ENCODE peak calls at places on chromosome 1, in eight cellular contexts. X is AG10803, O is sigmoid colon, D is tibial nerve, J is thoracic aorta, P is heart right ventricle, L is WTC11, Z is astrocyte of the cerebellum. M is an unnamed sample.

GRCh38 chr1:16208270-16208987 is 4.0 kb downstream of the ARHGEF19 start:
- DNase-seq in X (no peak), O (no peak), D (no peak), J (no peak), P (no peak), L (no peak), Z (no peak), M (no peak)

GRCh38 chr1:241419986-241420385 is 63.0 kb upstream of the RGS7 start:
- DNase-seq in X (peak), O (no peak), D (no peak), J (no peak), P (no peak), L (no peak), Z (no peak), M (no peak)

GRCh38 chr1:236677641-236678235 is 8.6 kb upstream of the ACTN2 start:
- DNase-seq in X (no peak), O (no peak), D (no peak), J (no peak), P (no peak), L (no peak), Z (no peak), M (no peak)

GRCh38 chr1:220902916-220903315 is 23.7 kb downstream of the HLX start:
- DNase-seq in X (peak), O (no peak), D (no peak), J (no peak), P (no peak), L (no peak), Z (no peak), M (no peak)

GRCh38 chr1:173714441-173714758 is 381 bp upstream of the KLHL20 start:
- DNase-seq in X (no peak), O (no peak), D (no peak), J (no peak), P (no peak), L (no peak), Z (no peak), M (no peak)

GRCh38 chr1:82920418-82921248 is 1078.3 kb downstream of the TTLL7 start:
- DNase-seq in X (no peak), O (no peak), D (no peak), J (no peak), P (no peak), L (no peak), Z (no peak), M (no peak)

GRCh38 chr1:67134692-67135091 is at the start of gene C1orf141:
- DNase-seq in X (peak), O (no peak), D (no peak), J (no peak), P (peak), L (peak), Z (no peak), M (peak)

GRCh38 chr1:7558041-7558461 is 213.0 kb upstream of the VAMP3 start:
- DNase-seq in X (no peak), O (no peak), D (no peak), J (no peak), P (no peak), L (no peak), Z (no peak), M (no peak)

GRCh38 chr1:228980232-228980969 is 245.1 kb downstream of the RHOU start:
- DNase-seq in X (no peak), O (no peak), D (no peak), J (no peak), P (no peak), L (no peak), Z (no peak), M (no peak)

GRCh38 chr1:178434360-178434759 is 62.4 kb downstream of the CLEC20A start:
- DNase-seq in X (no peak), O (no peak), D (no peak), J (no peak), P (no peak), L (no peak), Z (no peak), M (no peak)

GRCh38 chr1:243477676-243478075 is 221.8 kb downstream of the SDCCAG8 start:
- DNase-seq in X (peak), O (no peak), D (no peak), J (no peak), P (no peak), L (no peak), Z (no peak), M (no peak)

GRCh38 chr1:94622757-94623156 is 81.2 kb upstream of the F3 start:
- DNase-seq in X (peak), O (no peak), D (no peak), J (no peak), P (no peak), L (peak), Z (no peak), M (no peak)

GRCh38 chr1:207049974-207050391 is 1.0 kb downstream of the YOD1 start:
- DNase-seq in X (peak), O (no peak), D (no peak), J (no peak), P (no peak), L (peak), Z (peak), M (peak)

GRCh38 chr1:16021681-16022080 is at the start of gene CLCNKA:
- DNase-seq in X (no peak), O (no peak), D (no peak), J (no peak), P (no peak), L (no peak), Z (no peak), M (no peak)

GRCh38 chr1:9165396-9165795 is 36.5 kb upstream of the GPR157 start:
- DNase-seq in X (no peak), O (no peak), D (no peak), J (no peak), P (no peak), L (no peak), Z (no peak), M (no peak)

GRCh38 chr1:106817626-106818025 is 238.8 kb upstream of the PRMT6 start:
- DNase-seq in X (no peak), O (no peak), D (no peak), J (no peak), P (no peak), L (no peak), Z (no peak), M (no peak)

GRCh38 chr1:227318852-227319607 is 738 bp upstream of the CDC42BPA start:
- DNase-seq in X (peak), O (peak), D (no peak), J (no peak), P (peak), L (peak), Z (no peak), M (no peak)

GRCh38 chr1:217660353-217661062 is 29.4 kb downstream of the SPATA17 start:
- DNase-seq in X (peak), O (no peak), D (no peak), J (no peak), P (no peak), L (no peak), Z (peak), M (peak)

GRCh38 chr1:32701421-32701911 is 1.1 kb downstream of the SYNC start:
- DNase-seq in X (peak), O (no peak), D (no peak), J (no peak), P (no peak), L (no peak), Z (no peak), M (no peak)

GRCh38 chr1:18578271-18578670 is 52.4 kb upstream of the PAX7 start:
- DNase-seq in X (no peak), O (no peak), D (no peak), J (no peak), P (no peak), L (no peak), Z (no peak), M (no peak)

GRCh38 chr1:179709841-179710329 is 33.2 kb upstream of the FAM163A start:
- DNase-seq in X (peak), O (no peak), D (no peak), J (no peak), P (peak), L (no peak), Z (no peak), M (peak)

GRCh38 chr1:41417746-41418145 is 56.5 kb downstream of the FOXO6 start:
- DNase-seq in X (no peak), O (no peak), D (no peak), J (no peak), P (no peak), L (no peak), Z (no peak), M (no peak)

GRCh38 chr1:203499643-203500278 is 5.8 kb downstream of the OPTC start:
- DNase-seq in X (no peak), O (no peak), D (no peak), J (no peak), P (no peak), L (no peak), Z (no peak), M (no peak)

GRCh38 chr1:114250683-114251572 is 97.3 kb upstream of the SYT6 start:
- DNase-seq in X (no peak), O (no peak), D (no peak), J (no peak), P (no peak), L (no peak), Z (no peak), M (no peak)

GRCh38 chr1:230827081-230827681 is 41.1 kb downstream of the C1orf198 start:
- DNase-seq in X (peak), O (no peak), D (peak), J (no peak), P (peak), L (no peak), Z (no peak), M (no peak)

GRCh38 chr1:24276791-24277190 is 42.4 kb upstream of the GRHL3 start:
- DNase-seq in X (no peak), O (peak), D (no peak), J (no peak), P (no peak), L (no peak), Z (no peak), M (no peak)

GRCh38 chr1:14522331-14523241 is 75.9 kb upstream of the KAZN start:
- DNase-seq in X (peak), O (peak), D (no peak), J (no peak), P (peak), L (peak), Z (peak), M (peak)

GRCh38 chr1:205687242-205687641 is 6.9 kb upstream of the SLC45A3 start:
- DNase-seq in X (no peak), O (no peak), D (no peak), J (no peak), P (no peak), L (no peak), Z (no peak), M (no peak)

GRCh38 chr1:153597206-153597605 is 15.7 kb downstream of the S100A16 start:
- DNase-seq in X (no peak), O (no peak), D (no peak), J (no peak), P (no peak), L (no peak), Z (no peak), M (no peak)

GRCh38 chr1:219066631-219067349 is 106.9 kb upstream of the LYPLAL1 start:
- DNase-seq in X (peak), O (no peak), D (no peak), J (no peak), P (no peak), L (no peak), Z (peak), M (no peak)

GRCh38 chr1:57770236-57770635 is 346.4 kb upstream of the DAB1 start:
- DNase-seq in X (no peak), O (no peak), D (no peak), J (no peak), P (no peak), L (no peak), Z (no peak), M (no peak)

GRCh38 chr1:15158506-15159165 is 5.1 kb downstream of the TMEM51 start:
- DNase-seq in X (peak), O (no peak), D (no peak), J (no peak), P (no peak), L (no peak), Z (no peak), M (no peak)

DNA sequence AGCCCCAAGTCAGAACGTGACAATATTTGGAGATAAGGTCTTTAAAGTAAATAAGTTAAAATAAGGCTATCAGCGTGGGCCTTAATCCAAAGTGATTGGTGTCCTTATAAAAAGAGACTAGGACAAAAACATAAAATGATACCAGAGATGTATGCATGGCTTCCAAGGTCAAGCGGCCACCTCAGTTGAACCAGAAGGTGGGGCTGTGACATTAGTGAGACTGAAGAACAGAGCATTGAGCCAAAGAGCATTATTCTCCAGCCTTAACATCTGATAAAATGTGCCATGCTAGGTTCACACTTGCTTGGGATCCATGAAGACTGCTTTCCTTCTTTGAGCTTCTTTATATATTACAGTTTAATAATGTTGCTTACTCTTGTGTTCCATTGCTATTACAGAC is 554.6 kb downstream of the PLA2G4A start:
- DNase-seq in X (no peak), O (no peak), D (no peak), J (no peak), P (no peak), L (peak), Z (no peak), M (no peak)
- TF ChIP-seq CTCF in X (no peak), O (no peak), D (no peak), J (no peak), P (no peak), L (no peak), Z (no peak), M (no peak)

GRCh38 chr1:109877320-109877771 is 33.3 kb upstream of the CSF1 start:
- DNase-seq in X (peak), O (peak), D (peak), J (no peak), P (peak), L (peak), Z (peak), M (no peak)
- TF ChIP-seq CTCF in X (peak), O (no peak), D (peak), J (peak), P (peak), L (no peak), Z (peak), M (no peak)

DNA sequence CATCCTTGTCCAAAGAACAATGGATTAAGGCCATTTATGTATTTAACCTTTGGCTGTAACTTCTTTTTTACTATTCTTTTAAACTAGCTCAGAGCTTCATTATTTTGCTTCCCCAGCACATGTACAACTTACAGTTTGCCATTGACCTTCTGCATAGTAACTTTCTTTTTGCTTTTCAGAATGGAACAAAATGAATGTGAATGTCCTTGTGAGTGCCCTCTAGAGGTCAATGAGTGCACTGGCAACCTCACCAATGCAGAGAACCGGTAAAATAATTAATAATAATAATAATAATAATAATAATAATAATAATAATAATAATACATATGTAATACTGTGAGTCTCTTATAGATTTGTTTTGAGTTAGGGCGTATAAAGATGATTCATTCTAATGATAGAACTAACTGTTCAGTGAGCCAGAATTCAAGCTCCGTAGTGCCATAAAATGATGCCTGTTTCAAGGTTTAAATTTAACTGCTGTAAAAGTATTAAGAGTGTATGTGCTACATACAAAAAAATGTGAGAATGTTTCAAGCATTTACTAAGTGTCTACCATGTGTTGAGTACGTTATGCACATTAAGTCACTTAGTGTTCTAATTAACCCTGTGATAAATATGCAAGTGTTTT is 69.0 kb upstream of the RAVER2 start:
- DNase-seq in X (peak), O (no peak), D (no peak), J (no peak), P (no peak), L (no peak), Z (no peak), M (peak)
- TF ChIP-seq CTCF in X (peak), O (no peak), D (peak), J (peak), P (peak), L (peak), Z (peak), M (peak)

GRCh38 chr1:197868751-197869501 is 33.5 kb upstream of the C1orf53 start:
- DNase-seq in X (peak), O (no peak), D (no peak), J (no peak), P (no peak), L (peak), Z (peak), M (peak)
- TF ChIP-seq CTCF in X (peak), O (no peak), D (peak), J (peak), P (peak), L (peak), Z (peak), M (peak)

GRCh38 chr1:208542309-208542708 is 298.1 kb upstream of the PLXNA2 start:
- DNase-seq in X (no peak), O (no peak), D (no peak), J (no peak), P (no peak), L (no peak), Z (no peak), M (no peak)
- TF ChIP-seq CTCF in X (no peak), O (no peak), D (no peak), J (no peak), P (no peak), L (no peak), Z (no peak), M (no peak)

DNA sequence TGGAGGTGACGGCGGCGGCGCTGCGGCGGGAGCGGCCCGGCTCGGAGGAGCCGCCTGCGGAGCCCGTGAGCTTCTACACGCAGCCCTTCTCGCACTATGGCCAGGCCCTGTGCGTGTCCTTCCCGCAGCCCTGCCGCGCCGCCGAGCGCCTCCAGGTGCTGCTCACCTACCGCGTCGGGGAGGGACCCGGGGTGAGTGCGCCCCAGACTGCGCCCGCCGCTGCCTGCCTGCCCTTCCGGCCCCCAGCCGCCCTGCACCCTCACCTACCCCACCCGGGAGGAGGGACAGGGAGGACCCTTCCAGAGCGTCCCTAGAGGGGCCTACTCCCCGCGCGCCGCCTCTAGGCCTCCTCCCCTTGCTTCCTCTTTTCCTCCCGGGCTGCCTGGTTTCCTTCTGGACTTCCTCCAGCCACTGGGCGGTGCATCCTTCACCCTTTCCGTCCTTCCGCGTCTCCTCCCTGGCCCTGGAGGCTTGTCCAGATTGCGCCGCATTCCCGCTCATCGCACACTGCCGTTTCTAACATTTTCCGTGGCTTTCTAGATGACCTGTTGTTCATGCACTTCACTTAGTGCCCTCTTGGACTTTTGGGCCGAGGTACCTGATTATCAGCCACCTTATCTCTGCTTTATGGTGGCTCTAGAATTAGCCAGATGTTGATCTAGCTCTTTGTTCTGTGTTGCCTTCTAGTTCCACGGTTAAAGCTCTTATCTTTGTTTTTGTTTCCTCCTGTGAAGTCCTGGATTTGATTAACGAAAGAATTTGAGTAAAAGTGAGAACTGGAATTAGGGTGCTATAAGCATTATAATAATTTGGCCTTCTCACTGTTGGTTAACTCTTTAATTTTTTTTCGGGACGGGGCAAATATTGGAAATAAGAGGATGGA is 716 bp downstream of the RNPEP start:
- DNase-seq in X (peak), O (peak), D (peak), J (no peak), P (peak), L (peak), Z (peak), M (peak)
- TF ChIP-seq CTCF in X (no peak), O (no peak), D (peak), J (no peak), P (no peak), L (no peak), Z (peak), M (no peak)

GRCh38 chr1:160550572-160551034 is 27.5 kb upstream of the SLAMF6 start:
- DNase-seq in X (no peak), O (no peak), D (no peak), J (no peak), P (peak), L (peak), Z (no peak), M (no peak)
- TF ChIP-seq CTCF in X (no peak), O (no peak), D (no peak), J (no peak), P (no peak), L (peak), Z (no peak), M (peak)

GRCh38 chr1:84152649-84153056 is 8.6 kb downstream of the PRKACB start:
- DNase-seq in X (no peak), O (no peak), D (no peak), J (no peak), P (no peak), L (no peak), Z (no peak), M (no peak)

GRCh38 chr1:84143796-84144565 is at the start of gene PRKACB:
- DNase-seq in X (peak), O (no peak), D (no peak), J (no peak), P (no peak), L (no peak), Z (no peak), M (peak)

GRCh38 chr1:84146375-84147032 is 2.4 kb downstream of the PRKACB start:
- DNase-seq in X (peak), O (no peak), D (no peak), J (no peak), P (no peak), L (no peak), Z (no peak), M (no peak)

GRCh38 chr1:84145051-84145450 is 980 bp downstream of the PRKACB start:
- DNase-seq in X (no peak), O (no peak), D (no peak), J (no peak), P (no peak), L (no peak), Z (no peak), M (no peak)

DNA sequence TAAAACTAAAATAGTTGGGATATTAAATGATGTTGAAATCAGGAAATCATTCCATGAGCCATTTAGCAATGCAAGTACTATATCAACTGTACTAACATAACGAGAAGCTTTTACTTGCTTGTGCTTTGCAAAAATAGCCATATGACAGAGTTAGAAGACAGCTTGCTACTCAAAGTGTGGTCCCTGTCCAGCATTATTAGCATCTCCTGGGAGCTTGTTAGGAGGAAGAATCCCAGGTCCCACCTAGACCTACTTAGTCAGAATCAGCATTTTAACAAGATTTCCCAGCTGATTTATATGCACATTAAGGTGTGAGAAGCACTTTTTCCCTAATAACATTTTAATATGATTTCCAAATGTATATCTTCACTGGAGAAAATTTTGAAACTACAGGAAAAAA is 4.7 kb downstream of the PRKACB start:
- DNase-seq in X (no peak), O (no peak), D (no peak), J (no peak), P (no peak), L (no peak), Z (no peak), M (no peak)
- TF ChIP-seq CTCF in X (no peak), O (no peak), D (no peak), J (no peak), P (no peak), L (no peak), Z (no peak), M (no peak)

GRCh38 chr1:158026641-158027040 is 33.2 kb downstream of the KIRREL1 start:
- DNase-seq in X (no peak), O (no peak), D (no peak), J (no peak), P (no peak), L (no peak), Z (no peak), M (no peak)
- TF ChIP-seq CTCF in X (no peak), O (no peak), D (no peak), J (no peak), P (no peak), L (no peak), Z (no peak), M (no peak)

GRCh38 chr1:54488065-54488750 is 59.8 kb upstream of the ACOT11 start:
- DNase-seq in X (peak), O (peak), D (peak), J (peak), P (peak), L (peak), Z (peak), M (peak)
- TF ChIP-seq CTCF in X (peak), O (no peak), D (peak), J (no peak), P (no peak), L (no peak), Z (peak), M (no peak)